ENCODE peak calls at places on chromosomes 16 and 17, in nine cellular contexts. E, T, U, D, A, X, B, H and M are unnamed samples.

GRCh38 chr17:82345151-82345976 is 11.8 kb upstream of the SECTM1 start:
- DNase-seq in E (no peak), T (no peak), U (no peak), D (no peak), A (no peak), X (no peak), B (no peak), H (no peak), M (no peak)

GRCh38 chr17:41962768-41963434 is 3.7 kb upstream of the CNP start:
- DNase-seq in E (peak; percentile 57), T (peak; percentile 80), U (peak; percentile 88), D (peak; percentile 82), A (peak; percentile 76), X (peak; percentile 69), B (peak; percentile 94), H (peak; percentile 68), M (peak; percentile 67)

GRCh38 chr17:61380836-61381525 is 18.7 kb upstream of the TBX2 start:
- DNase-seq in E (no peak), T (no peak), U (no peak), D (no peak), A (no peak), X (no peak), B (no peak), H (no peak), M (no peak)

GRCh38 chr17:81871387-81872120 is 417 bp upstream of the ARHGDIA start:
- DNase-seq in E (peak; percentile 92), T (peak; percentile 96), U (peak; percentile 97), D (peak; percentile 97), A (peak; percentile 96), X (peak; percentile 84), B (peak; percentile 99), H (peak; percentile 91), M (peak; percentile 94)

GRCh38 chr17:76272541-76273434 is 7.6 kb downstream of the UBALD2 start:
- DNase-seq in E (no peak), T (no peak), U (no peak), D (no peak), A (peak; percentile 68), X (no peak), B (peak; percentile 76), H (no peak), M (no peak)

GRCh38 chr17:82490512-82491195 is 28.9 kb upstream of the FOXK2 start:
- DNase-seq in E (no peak), T (no peak), U (no peak), D (no peak), A (peak; percentile 38), X (no peak), B (peak; percentile 50), H (no peak), M (no peak)

GRCh38 chr17:80773243-80773991 is 218.2 kb upstream of the CHMP6 start:
- DNase-seq in E (no peak), T (no peak), U (peak; percentile 60), D (no peak), A (no peak), X (peak; percentile 18), B (peak; percentile 78), H (no peak), M (peak; percentile 22)

GRCh38 chr17:957856-958421 is 21.6 kb downstream of the NXN start:
- DNase-seq in E (no peak), T (no peak), U (no peak), D (no peak), A (no peak), X (no peak), B (peak; percentile 31), H (no peak), M (no peak)

GRCh38 chr17:2971851-2972250 is 91.6 kb downstream of the OR1D5 start:
- DNase-seq in E (no peak), T (no peak), U (no peak), D (no peak), A (no peak), X (no peak), B (no peak), H (no peak), M (no peak)

GRCh38 chr17:2975469-2975958 is 87.9 kb downstream of the OR1D5 start:
- DNase-seq in E (no peak), T (peak; percentile 56), U (peak; percentile 51), D (no peak), A (no peak), X (peak; percentile 83), B (no peak), H (no peak), M (no peak)

GRCh38 chr17:2977157-2977556 is 86.2 kb downstream of the OR1D5 start:
- DNase-seq in E (no peak), T (no peak), U (no peak), D (no peak), A (no peak), X (no peak), B (no peak), H (no peak), M (no peak)

GRCh38 chr17:2974347-2974746 is 89.1 kb downstream of the OR1D5 start:
- DNase-seq in E (no peak), T (no peak), U (no peak), D (no peak), A (no peak), X (no peak), B (no peak), H (no peak), M (no peak)

GRCh38 chr17:2972749-2973148 is 90.7 kb downstream of the OR1D5 start:
- DNase-seq in E (no peak), T (no peak), U (no peak), D (no peak), A (peak; percentile 14), X (no peak), B (no peak), H (peak; percentile 66), M (no peak)
- H3K4me3 ChIP-seq in E (no peak overlapping the region), T (no peak overlapping the region), U (no peak overlapping the region), D (no peak overlapping the region), A (no peak overlapping the region), X (no peak overlapping the region), B (no peak overlapping the region), H (no peak overlapping the region), M (no peak overlapping the region)

GRCh38 chr17:32488177-32488542 is 1.4 kb downstream of the CDK5R1 start:
- DNase-seq in E (no peak), T (no peak), U (no peak), D (no peak), A (no peak), X (no peak), B (no peak), H (no peak), M (no peak)

GRCh38 chr17:32490101-32490482 is 3.3 kb downstream of the CDK5R1 start:
- DNase-seq in E (no peak), T (no peak), U (no peak), D (no peak), A (peak; percentile 36), X (no peak), B (peak; percentile 72), H (no peak), M (no peak)

GRCh38 chr17:32488604-32489180 is 1.9 kb downstream of the CDK5R1 start:
- DNase-seq in E (no peak), T (no peak), U (no peak), D (no peak), A (no peak), X (no peak), B (no peak), H (no peak), M (no peak)

GRCh38 chr17:32487460-32488176 is 825 bp downstream of the CDK5R1 start:
- DNase-seq in E (no peak), T (no peak), U (no peak), D (no peak), A (peak; percentile 54), X (no peak), B (peak; percentile 73), H (no peak), M (peak; percentile 12)

DNA sequence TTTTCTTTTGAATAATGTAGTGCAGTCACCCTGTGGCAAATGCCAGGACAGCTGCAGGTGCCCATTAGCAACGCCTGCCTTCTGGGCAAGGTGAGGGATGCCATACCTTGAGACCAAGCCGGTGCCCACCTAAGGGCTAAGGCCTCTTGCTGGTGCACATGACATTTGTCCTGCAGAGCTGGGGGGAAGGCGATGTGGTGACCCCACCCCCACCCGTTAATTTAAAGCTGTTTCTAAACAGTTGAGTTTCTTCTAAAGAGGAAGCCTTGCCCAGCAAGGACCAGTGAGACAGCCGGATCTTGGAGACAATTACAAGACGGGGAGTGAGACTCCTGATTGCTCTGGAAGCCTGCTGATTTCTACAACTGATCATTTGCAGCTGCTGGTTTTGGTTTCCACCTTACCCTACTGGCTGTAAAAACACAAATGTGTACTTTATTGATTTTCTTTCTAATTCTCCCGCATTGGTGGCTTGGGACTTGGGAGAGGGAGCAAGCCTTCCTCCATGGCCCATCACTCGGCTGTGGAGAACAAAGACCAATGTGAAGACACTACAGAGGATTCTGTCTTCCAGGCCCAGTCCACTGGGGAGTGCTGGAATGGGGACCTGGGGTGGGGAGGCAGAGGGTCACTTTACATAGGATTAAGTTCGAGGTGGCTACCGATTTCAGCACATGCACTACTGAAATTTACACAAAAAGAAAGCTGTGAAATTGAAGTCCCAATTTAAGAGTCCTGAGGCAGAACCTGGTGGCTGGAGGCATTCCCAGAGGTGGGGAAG is 2.7 kb downstream of the CDK5R1 start:
- DNase-seq in E (no peak), T (no peak), U (no peak), D (no peak), A (peak; percentile 58), X (no peak), B (peak; percentile 58), H (no peak), M (no peak)
- H3K4me3 ChIP-seq in E (no peak overlapping the region), T (no peak overlapping the region), U (no peak overlapping the region), D (no peak overlapping the region), A (peak overlapping the region; percentile 47), X (no peak overlapping the region), B (no peak overlapping the region), H (no peak overlapping the region), M (no peak overlapping the region)

GRCh38 chr17:64781013-64781392 is 118.9 kb upstream of the SMURF2 start:
- DNase-seq in E (no peak), T (no peak), U (peak; percentile 52), D (no peak), A (no peak), X (no peak), B (peak; percentile 73), H (no peak), M (no peak)

GRCh38 chr17:64781394-64781793 is 119.3 kb upstream of the SMURF2 start:
- DNase-seq in E (no peak), T (peak; percentile 67), U (peak; percentile 82), D (peak; percentile 85), A (peak; percentile 49), X (no peak), B (peak; percentile 79), H (peak; percentile 50), M (peak; percentile 24)

GRCh38 chr17:64779344-64780095 is 117.4 kb upstream of the SMURF2 start:
- DNase-seq in E (no peak), T (no peak), U (no peak), D (no peak), A (no peak), X (no peak), B (peak; percentile 80), H (no peak), M (no peak)

GRCh38 chr17:64781810-64782555 is 119.9 kb upstream of the SMURF2 start:
- DNase-seq in E (no peak), T (no peak), U (no peak), D (no peak), A (no peak), X (no peak), B (peak; percentile 53), H (no peak), M (no peak)

GRCh38 chr17:64780096-64781012 is 118.2 kb upstream of the SMURF2 start:
- DNase-seq in E (no peak), T (peak; percentile 73), U (no peak), D (peak; percentile 81), A (peak; percentile 55), X (no peak), B (peak; percentile 97), H (peak; percentile 86), M (no peak)
- H3K4me3 ChIP-seq in E (peak overlapping the region; percentile 54), T (peak overlapping the region; percentile 41), U (peak overlapping the region; percentile 74), D (peak overlapping the region; percentile 30), A (peak overlapping the region; percentile 43), X (no peak overlapping the region), B (peak overlapping the region; percentile 64), H (peak overlapping the region; percentile 50), M (peak overlapping the region; percentile 32)

DNA sequence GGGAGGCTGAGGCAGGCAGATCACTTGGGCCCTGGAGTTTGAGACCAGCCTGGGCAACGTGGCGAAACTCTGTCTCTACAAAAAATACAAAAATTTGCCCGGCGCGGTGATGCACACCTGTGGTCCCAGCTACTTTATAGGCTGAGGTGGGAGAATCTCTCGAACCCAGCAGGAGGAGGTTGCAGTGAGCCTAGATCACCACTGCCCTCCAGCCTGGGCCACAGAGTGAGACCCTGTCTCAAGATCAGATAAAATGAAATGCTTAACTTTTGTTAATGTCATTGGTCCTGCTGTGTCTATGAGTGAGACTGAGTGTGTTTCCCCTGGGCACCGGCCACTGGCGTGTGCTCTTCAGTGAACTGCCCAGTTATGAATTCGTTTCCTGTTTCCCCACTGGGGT is 10.5 kb downstream of the FAM234A start:
- DNase-seq in E (no peak), T (no peak), U (no peak), D (no peak), A (no peak), X (no peak), B (no peak), H (no peak), M (no peak)
- H3K4me3 ChIP-seq in E (no peak overlapping the region), T (no peak overlapping the region), U (no peak overlapping the region), D (no peak overlapping the region), A (no peak overlapping the region), X (no peak overlapping the region), B (no peak overlapping the region), H (no peak overlapping the region), M (no peak overlapping the region)